ENCODE peak calls at places on chromosomes 5 and 9, in five cellular contexts. V, D, U, Z and M are unnamed samples.

GRCh38 chr5:132489871-132490483 is 596 bp downstream of the IRF1 start:
- DNase-seq in V (peak), D (no peak), U (no peak), Z (no peak), M (no peak)

GRCh38 chr5:113678924-113679575 is 165.6 kb downstream of the YTHDC2 start:
- DNase-seq in V (peak), D (peak), U (no peak), Z (no peak), M (no peak)

GRCh38 chr9:123507992-123508391 is 152.0 kb downstream of the CRB2 start:
- DNase-seq in V (peak), D (no peak), U (no peak), Z (no peak), M (no peak)

GRCh38 chr9:4117835-4118610 is 181.8 kb downstream of the GLIS3 start:
- DNase-seq in V (no peak), D (peak), U (peak), Z (no peak), M (no peak)

GRCh38 chr5:124630767-124631704 is 115.4 kb downstream of the ZNF608 start:
- DNase-seq in V (no peak), D (no peak), U (no peak), Z (no peak), M (no peak)

GRCh38 chr9:112121633-112122032 is 53.5 kb downstream of the SUSD1 start:
- DNase-seq in V (no peak), D (no peak), U (no peak), Z (no peak), M (no peak)

GRCh38 chr5:102809033-102809432 is 53.9 kb downstream of the PAM start:
- DNase-seq in V (no peak), D (peak), U (no peak), Z (no peak), M (no peak)

GRCh38 chr5:154779105-154779504 is 23.9 kb downstream of the LARP1 start:
- DNase-seq in V (peak), D (no peak), U (no peak), Z (no peak), M (no peak)

GRCh38 chr5:152642880-152643279 is 237.8 kb upstream of the NMUR2 start:
- DNase-seq in V (no peak), D (no peak), U (no peak), Z (no peak), M (no peak)

GRCh38 chr9:75152416-75152815 is 64.1 kb downstream of the OSTF1 start:
- DNase-seq in V (no peak), D (no peak), U (peak), Z (peak), M (no peak)